ENCODE peak calls at places on chromosomes 6 and 20, in eight cellular contexts. P is A673, T is lower lobe of right lung, J is bronchial epithelial cell, H is uterus, R is body of pancreas, K is fibroblast of the aortic adventitia, S is cardiac fibroblast. N is an unnamed sample.

GRCh38 chr6:131654326-131654725 is 17.2 kb downstream of the ENPP3 start:
- DNase-seq in R (no peak), J (peak), P (no peak), S (no peak), T (no peak), K (no peak), H (no peak), N (no peak)

GRCh38 chr20:45962031-45962755 is 9.8 kb downstream of the ZNF335 start:
- DNase-seq in S (no peak), T (peak), K (no peak), H (no peak), P (no peak), J (no peak), R (no peak), N (no peak)

GRCh38 chr20:2084703-2085102 is 16.9 kb upstream of the STK35 start:
- DNase-seq in H (no peak), T (peak), R (no peak), P (no peak), K (peak), S (peak), J (no peak), N (peak)

GRCh38 chr6:157442296-157442695 is 61.3 kb downstream of the ZDHHC14 start:
- DNase-seq in T (no peak), S (peak), J (peak), P (peak), R (no peak), K (peak), H (no peak), N (peak)

GRCh38 chr20:50224553-50225255 is 34.1 kb downstream of the CEBPB start:
- DNase-seq in S (peak), T (peak), K (peak), H (peak), P (no peak), R (peak), J (no peak), N (peak)

GRCh38 chr6:64249129-64249528 is 613.5 kb downstream of the PHF3 start:
- DNase-seq in P (no peak), S (no peak), J (peak), R (no peak), H (no peak), T (no peak), K (peak), N (no peak)

GRCh38 chr6:88368071-88368787 is 202.1 kb upstream of the CNR1 start:
- DNase-seq in T (no peak), R (no peak), K (peak), J (peak), S (peak), P (no peak), H (no peak), N (peak)

GRCh38 chr6:582370-582769 is 74.5 kb downstream of the HUS1B start:
- DNase-seq in J (peak), K (no peak), R (no peak), T (no peak), H (no peak), P (no peak), S (no peak), N (no peak)

GRCh38 chr6:100271625-100272024 is 193.1 kb downstream of the SIM1 start:
- DNase-seq in J (no peak), P (no peak), K (no peak), R (no peak), S (no peak), T (no peak), H (no peak), N (no peak)

GRCh38 chr20:56422824-56423189 is 10.7 kb downstream of the CASS4 start:
- DNase-seq in P (no peak), K (no peak), T (no peak), H (no peak), S (peak), R (no peak), J (no peak), N (no peak)

GRCh38 chr6:31657406-31658157 is 1.9 kb downstream of the APOM start:
- DNase-seq in K (no peak), J (no peak), T (no peak), R (no peak), H (no peak), P (no peak), S (no peak), N (no peak)

GRCh38 chr6:133644548-133644947 is 244.4 kb upstream of the TCF21 start:
- DNase-seq in S (peak), H (no peak), K (no peak), P (peak), J (no peak), T (no peak), R (no peak), N (no peak)

GRCh38 chr6:25898289-25898977 is 24.4 kb upstream of the SLC17A3 start:
- DNase-seq in H (no peak), T (no peak), S (no peak), K (no peak), P (no peak), J (no peak), R (no peak), N (no peak)

GRCh38 chr6:434051-434705 is 42.6 kb downstream of the IRF4 start:
- DNase-seq in R (no peak), T (no peak), H (no peak), S (no peak), P (no peak), K (no peak), J (no peak), N (no peak)

GRCh38 chr6:14640631-14641030 is 523.1 kb downstream of the CD83 start:
- DNase-seq in K (no peak), T (no peak), H (no peak), S (no peak), R (no peak), P (no peak), J (no peak), N (no peak)

GRCh38 chr6:168032383-168032760 is 34.9 kb downstream of the KIF25 start:
- DNase-seq in H (no peak), S (peak), J (peak), R (no peak), T (no peak), K (peak), P (no peak), N (peak)

GRCh38 chr6:113315068-113315467 is 542.1 kb upstream of the MARCKS start:
- DNase-seq in J (no peak), H (no peak), K (peak), S (no peak), T (no peak), P (no peak), R (no peak), N (no peak)

GRCh38 chr20:20658123-20658522 is 54.3 kb downstream of the RALGAPA2 start:
- DNase-seq in P (no peak), R (no peak), J (no peak), T (no peak), S (no peak), K (no peak), H (no peak), N (no peak)

GRCh38 chr6:163570579-163571231 is 156.2 kb downstream of the QKI start:
- DNase-seq in K (no peak), J (no peak), P (no peak), T (no peak), R (no peak), H (no peak), S (no peak), N (no peak)

GRCh38 chr6:80446454-80447045 is 340.1 kb downstream of the BCKDHB start:
- DNase-seq in T (no peak), J (no peak), S (no peak), H (no peak), K (no peak), R (no peak), P (no peak), N (peak)

GRCh38 chr20:16054917-16055316 is 518.3 kb downstream of the KIF16B start:
- DNase-seq in P (no peak), R (no peak), S (no peak), H (no peak), J (no peak), T (no peak), K (no peak), N (no peak)

GRCh38 chr20:11012975-11013374 is 339.2 kb upstream of the JAG1 start:
- DNase-seq in T (no peak), S (peak), J (no peak), H (no peak), R (no peak), P (no peak), K (peak), N (peak)

GRCh38 chr6:56843476-56844349 is 111.2 kb upstream of the BEND6 start:
- DNase-seq in H (peak), S (peak), J (peak), T (peak), R (peak), P (peak), K (peak), N (peak)
- TF ChIP-seq CTCF in H (peak), S (peak), J (peak), T (peak), R (peak), P (peak), K (peak), N (peak)

DNA sequence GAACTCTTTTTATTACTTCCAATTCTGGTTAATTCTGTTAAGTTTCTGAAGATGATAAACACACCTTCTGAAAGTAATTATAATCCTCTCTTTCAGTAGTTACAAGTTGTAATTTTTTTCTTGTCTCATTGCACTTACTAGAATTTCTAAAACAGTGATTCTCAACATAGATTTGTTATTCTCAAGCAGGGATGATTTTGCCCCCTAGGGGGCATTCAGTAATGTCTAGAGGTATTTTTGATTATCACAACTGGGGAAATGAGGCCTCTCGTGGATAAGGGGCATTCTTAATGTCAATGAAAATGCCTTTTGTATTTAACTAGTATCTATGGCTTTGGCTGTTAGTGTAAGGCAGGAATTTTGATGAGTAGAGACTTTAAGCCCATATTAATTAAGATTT is 39.4 kb upstream of the MAFB start:
- DNase-seq in R (no peak), H (no peak), T (no peak), J (no peak), S (no peak), K (no peak), P (peak), N (no peak)
- TF ChIP-seq CTCF in R (no peak), H (no peak), T (no peak), J (no peak), S (no peak), K (peak), P (peak), N (no peak)

GRCh38 chr6:16649241-16649640 is 112.0 kb downstream of the ATXN1 start:
- DNase-seq in P (no peak), T (no peak), S (no peak), J (no peak), K (peak), R (no peak), H (no peak), N (peak)
- TF ChIP-seq CTCF in P (no peak), T (no peak), S (no peak), J (no peak), K (no peak), R (no peak), H (no peak), N (no peak)

DNA sequence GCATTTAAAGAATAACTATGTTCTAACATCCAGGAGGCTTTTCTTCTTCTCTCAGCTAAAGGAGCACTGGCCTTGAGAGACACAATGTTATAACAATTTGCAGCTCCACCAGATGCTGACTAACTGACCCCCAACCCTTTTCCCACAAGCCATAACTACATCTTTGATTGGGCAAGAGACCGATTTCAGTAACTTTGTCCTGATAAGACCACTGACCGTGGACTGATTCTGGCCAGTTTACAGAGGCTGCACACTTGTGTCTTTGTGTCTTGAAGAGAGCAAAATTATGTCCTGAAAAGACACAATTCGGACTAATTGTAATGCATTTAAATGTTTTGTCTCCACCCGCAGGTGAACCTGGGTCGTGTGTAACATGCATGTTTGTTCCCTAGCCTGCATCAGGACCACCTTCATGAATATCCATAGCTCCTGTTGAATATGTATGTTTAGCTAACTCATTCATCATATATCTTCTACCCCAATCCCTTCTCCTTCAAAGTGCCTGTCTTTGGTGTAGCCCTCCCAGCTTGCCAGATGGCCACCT is 22.3 kb downstream of the ABRACL start:
- DNase-seq in J (no peak), H (no peak), R (no peak), K (no peak), S (peak), P (no peak), T (no peak), N (no peak)
- TF ChIP-seq CTCF in J (no peak), H (no peak), R (no peak), K (no peak), S (no peak), P (no peak), T (no peak), N (no peak)

GRCh38 chr6:106253731-106254130 is 71.8 kb downstream of the ATG5 start:
- DNase-seq in K (peak), J (no peak), T (no peak), H (no peak), S (no peak), R (no peak), P (no peak), N (peak)
- TF ChIP-seq CTCF in K (no peak), J (no peak), T (no peak), H (no peak), S (no peak), R (no peak), P (no peak), N (no peak)

GRCh38 chr20:53030061-53030460 is 57.9 kb downstream of the TSHZ2 start:
- DNase-seq in P (no peak), S (no peak), T (no peak), R (no peak), K (no peak), J (no peak), H (no peak), N (no peak)
- TF ChIP-seq CTCF in P (no peak), S (no peak), T (no peak), R (no peak), K (no peak), J (no peak), H (no peak), N (no peak)

GRCh38 chr20:63320041-63320511 is 27.1 kb downstream of the COL20A1 start:
- DNase-seq in S (no peak), P (no peak), R (no peak), H (no peak), J (no peak), K (no peak), T (peak), N (no peak)

GRCh38 chr20:63317061-63317460 is 24.1 kb downstream of the COL20A1 start:
- DNase-seq in S (no peak), R (no peak), P (no peak), K (no peak), H (no peak), T (no peak), J (no peak), N (no peak)

GRCh38 chr20:63319164-63320040 is 26.4 kb downstream of the COL20A1 start:
- DNase-seq in K (no peak), R (no peak), T (no peak), H (no peak), S (no peak), J (no peak), P (no peak), N (no peak)

GRCh38 chr20:63317601-63318291 is 24.8 kb downstream of the COL20A1 start:
- DNase-seq in S (no peak), R (peak), K (no peak), T (no peak), P (no peak), H (no peak), J (no peak), N (no peak)

DNA sequence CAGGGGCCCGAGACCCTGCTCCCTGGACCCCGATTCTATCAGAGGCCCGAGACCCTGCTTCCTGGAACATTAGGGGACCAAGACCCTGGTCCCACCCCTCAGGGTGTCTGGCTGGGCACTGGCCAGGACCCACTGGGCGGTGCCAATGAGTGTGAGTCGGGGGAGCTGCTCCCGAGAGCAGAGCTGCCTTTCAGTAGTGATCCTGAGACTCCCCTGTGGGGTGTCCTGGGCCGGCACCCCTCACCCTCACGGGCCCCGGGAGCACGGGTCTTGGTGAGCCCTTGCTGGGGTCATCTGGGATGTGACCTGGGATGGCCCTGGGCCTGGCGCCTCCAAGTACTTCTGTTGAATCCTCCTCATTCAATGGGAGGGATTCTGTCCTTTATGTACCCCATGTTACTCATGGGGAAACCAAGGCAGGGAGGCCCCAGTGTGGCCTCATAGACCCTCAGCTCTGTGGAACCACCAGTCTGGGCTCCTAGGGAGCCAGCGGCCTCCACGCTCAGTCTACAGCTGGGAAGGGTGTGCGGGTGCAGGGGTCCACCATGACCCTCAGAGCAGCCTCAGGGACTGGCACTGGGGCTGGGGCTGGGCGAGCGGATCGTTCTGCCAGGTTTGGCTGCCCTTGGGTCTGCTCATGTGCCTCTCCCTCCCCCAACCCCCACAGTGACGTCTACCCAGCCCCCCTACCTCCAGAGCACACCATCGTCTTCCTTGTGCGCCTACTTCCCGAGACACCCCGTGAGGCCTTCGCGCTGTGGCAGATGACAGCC is 25.6 kb downstream of the COL20A1 start:
- DNase-seq in H (no peak), T (no peak), K (no peak), R (peak), P (no peak), S (no peak), J (no peak), N (no peak)
- TF ChIP-seq CTCF in H (no peak), T (no peak), K (no peak), R (no peak), P (no peak), S (no peak), J (no peak), N (no peak)

GRCh38 chr20:14193885-14194284 is 143.5 kb downstream of the FLRT3 start:
- DNase-seq in P (peak), T (no peak), J (peak), R (no peak), S (no peak), H (no peak), K (no peak), N (no peak)

GRCh38 chr20:14193443-14193842 is 144.0 kb downstream of the FLRT3 start:
- DNase-seq in T (no peak), H (no peak), S (no peak), J (no peak), K (no peak), R (no peak), P (no peak), N (no peak)

GRCh38 chr20:14199111-14199510 is 138.3 kb downstream of the FLRT3 start:
- DNase-seq in S (peak), H (no peak), K (peak), T (no peak), R (no peak), P (no peak), J (no peak), N (peak)

GRCh38 chr20:14197097-14197496 is 140.3 kb downstream of the FLRT3 start:
- DNase-seq in R (no peak), H (no peak), K (peak), J (no peak), T (no peak), S (peak), P (no peak), N (peak)

GRCh38 chr20:14198416-14198815 is 139.0 kb downstream of the FLRT3 start:
- DNase-seq in S (no peak), P (no peak), H (no peak), R (no peak), K (no peak), T (no peak), J (no peak), N (no peak)
- TF ChIP-seq CTCF in S (no peak), P (no peak), H (no peak), R (no peak), K (no peak), T (no peak), J (no peak), N (no peak)

DNA sequence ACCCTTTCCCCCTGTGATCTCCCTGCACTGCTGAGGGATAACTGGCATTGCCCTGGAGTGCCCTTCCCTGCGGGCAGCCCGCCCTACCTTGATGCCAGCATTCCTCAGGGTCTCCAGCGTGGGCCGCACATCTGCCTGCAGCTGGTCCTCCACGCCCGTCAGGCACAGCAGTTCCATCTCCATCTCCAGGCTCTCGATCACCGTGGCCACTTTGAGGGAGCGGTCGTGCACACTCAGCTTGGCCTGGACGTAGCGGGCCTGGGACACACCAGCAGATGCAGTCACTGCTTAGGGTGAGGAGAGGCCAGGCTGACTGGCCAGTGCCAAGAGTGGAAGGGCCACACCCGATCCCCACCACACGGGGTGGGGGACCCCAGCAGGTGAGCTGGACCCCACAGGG is 82.6 kb upstream of the NFATC2 start:
- DNase-seq in K (no peak), T (no peak), P (no peak), S (no peak), H (no peak), R (no peak), J (no peak), N (no peak)
- TF ChIP-seq CTCF in K (no peak), T (no peak), P (no peak), S (no peak), H (no peak), R (no peak), J (no peak), N (no peak)

N was measured in AG10803.